ENCODE peak calls at places on chromosomes 12 and 14, in five cellular contexts. U is A549, F is mammary epithelial cell, P is spleen, C is cardiac muscle cell. B is an unnamed sample.

GRCh38 chr14:75283162-75283883 is 4.7 kb downstream of the FOS start:
- DNase-seq in U (no peak), P (peak; percentile 76), C (peak; percentile 77), F (peak; percentile 44), B (peak; percentile 67)

GRCh38 chr12:83016226-83016835 is 329.6 kb downstream of the TMTC2 start:
- DNase-seq in P (no peak), F (peak; percentile 84), U (peak; percentile 4), C (peak; percentile 91), B (peak; percentile 88)

GRCh38 chr14:22532345-22533056 is 56.5 kb downstream of the DAD1 start:
- DNase-seq in U (no peak), C (peak; percentile 71), F (no peak), P (no peak), B (peak; percentile 84)

GRCh38 chr12:52029686-52030085 is 21.6 kb upstream of the NR4A1 start:
- DNase-seq in U (peak; percentile 62), F (peak; percentile 17), P (no peak), C (peak; percentile 65), B (no peak)

GRCh38 chr12:92696240-92696639 is 6.5 kb upstream of the PLEKHG7 start:
- DNase-seq in C (peak; percentile 85), F (no peak), U (no peak), P (no peak), B (peak; percentile 84)

GRCh38 chr12:998020-998874 is 7.2 kb downstream of the ERC1 start:
- DNase-seq in F (no peak), C (no peak), P (no peak), U (no peak), B (no peak)

GRCh38 chr14:79820866-79821535 is 390.3 kb downstream of the DIO2 start:
- DNase-seq in U (no peak), C (no peak), P (no peak), F (no peak), B (no peak)

GRCh38 chr14:59811850-59812249 is 58.7 kb downstream of the RTN1 start:
- DNase-seq in C (no peak), U (no peak), F (no peak), P (no peak), B (no peak)

GRCh38 chr12:4215862-4216541 is 57.6 kb upstream of the CCND2 start:
- DNase-seq in C (no peak), U (no peak), P (no peak), F (peak; percentile 81), B (no peak)

GRCh38 chr12:10672231-10672868 is 1.5 kb downstream of the STYK1 start:
- DNase-seq in C (no peak), F (no peak), U (no peak), P (no peak), B (no peak)

GRCh38 chr14:71248204-71248603 is 340.9 kb downstream of the PCNX1 start:
- DNase-seq in F (no peak), P (no peak), C (peak; percentile 38), U (no peak), B (no peak)

GRCh38 chr12:29048787-29049186 is 100.3 kb upstream of the FAR2 start:
- DNase-seq in C (no peak), U (no peak), P (no peak), F (no peak), B (no peak)

GRCh38 chr14:60008042-60008441 is 83.7 kb upstream of the PCNX4 start:
- DNase-seq in U (no peak), P (no peak), F (no peak), C (no peak), B (peak; percentile 23)

GRCh38 chr14:68979722-68980552 is 835 bp upstream of the ACTN1 start:
- DNase-seq in C (no peak), P (peak; percentile 83), U (peak; percentile 59), F (peak; percentile 68), B (peak; percentile 78)

GRCh38 chr14:99561827-99562226 is 42.2 kb downstream of the CCDC85C start:
- DNase-seq in F (no peak), C (no peak), P (no peak), U (no peak), B (no peak)

GRCh38 chr12:29581641-29582040 is 84.2 kb upstream of the OVCH1 start:
- DNase-seq in C (no peak), F (no peak), P (no peak), U (no peak), B (peak; percentile 93)

GRCh38 chr12:6508087-6508486 is 14.2 kb downstream of the NCAPD2 start:
- DNase-seq in C (no peak), F (no peak), U (no peak), P (no peak), B (no peak)

GRCh38 chr12:85688837-85689236 is 147.4 kb downstream of the RASSF9 start:
- DNase-seq in U (no peak), C (peak; percentile 6), P (no peak), F (no peak), B (no peak)

GRCh38 chr12:3218846-3219632 is 141.9 kb downstream of the TSPAN9 start:
- DNase-seq in C (no peak), U (no peak), P (no peak), F (no peak), B (no peak)

GRCh38 chr12:599756-600155 is 63.5 kb downstream of the NINJ2 start:
- DNase-seq in C (no peak), P (no peak), F (no peak), U (no peak), B (no peak)

GRCh38 chr14:97707603-97708002 is 910.4 kb downstream of the VRK1 start:
- DNase-seq in F (no peak), C (no peak), U (no peak), P (no peak), B (no peak)

GRCh38 chr14:97712471-97712870 is 915.3 kb downstream of the VRK1 start:
- DNase-seq in U (no peak), C (no peak), F (no peak), P (no peak), B (no peak)

GRCh38 chr14:97706814-97707213 is 909.6 kb downstream of the VRK1 start:
- DNase-seq in U (no peak), P (no peak), F (no peak), C (no peak), B (no peak)

GRCh38 chr14:97710726-97711125 is 913.5 kb downstream of the VRK1 start:
- DNase-seq in P (no peak), U (no peak), F (no peak), C (no peak), B (no peak)

GRCh38 chr14:97709552-97709951 is 912.4 kb downstream of the VRK1 start:
- DNase-seq in C (no peak), F (no peak), U (no peak), P (peak; percentile 83), B (no peak)
- H3K9me3 ChIP-seq in C (no peaks in the 10 kb centered on the region), F (peaks cover 12% of the 10 kb centered on the region), U (no peaks in the 10 kb centered on the region), P (no peaks in the 10 kb centered on the region), B (no peaks in the 10 kb centered on the region)

GRCh38 chr14:28936601-28937000 is 170.0 kb downstream of the FOXG1 start:
- DNase-seq in P (no peak), F (no peak), U (no peak), C (no peak), B (no peak)
- H3K9me3 ChIP-seq in P (peaks cover 63% of the 10 kb centered on the region), F (peaks cover 5% of the 10 kb centered on the region), U (no peaks in the 10 kb centered on the region), C (no peaks in the 10 kb centered on the region), B (no peaks in the 10 kb centered on the region)

DNA sequence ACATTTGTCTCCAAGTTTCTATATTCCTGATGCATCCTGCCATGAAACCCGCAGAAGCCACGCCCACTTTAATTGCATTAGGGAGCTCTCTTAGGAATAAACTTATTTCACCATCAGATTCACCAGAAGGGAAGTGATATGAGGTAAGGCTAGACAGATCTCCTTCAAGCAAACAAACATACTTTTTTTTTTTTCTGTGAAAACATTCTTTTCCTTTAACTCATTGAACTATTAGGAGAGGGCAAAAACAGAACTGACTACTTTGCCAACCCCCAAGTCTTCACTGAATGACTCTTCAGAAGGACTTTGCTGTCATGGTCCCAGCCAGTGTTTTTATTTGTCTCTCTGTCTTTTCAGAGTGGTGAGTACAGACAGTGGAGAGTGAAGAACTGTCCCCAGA is 48.4 kb downstream of the GTF2A1 start:
- DNase-seq in F (no peak), C (no peak), U (no peak), P (no peak), B (no peak)
- H3K9me3 ChIP-seq in F (no peaks in the 10 kb centered on the region), C (no peaks in the 10 kb centered on the region), U (no peaks in the 10 kb centered on the region), P (no peaks in the 10 kb centered on the region), B (no peaks in the 10 kb centered on the region)

GRCh38 chr14:105664691-105665090 is 138.3 kb downstream of the TMEM121 start:
- DNase-seq in P (peak; percentile 66), F (no peak), C (no peak), U (no peak), B (no peak)
- H3K9me3 ChIP-seq in P (no peaks in the 10 kb centered on the region), F (peaks cover 32% of the 10 kb centered on the region), C (no peaks in the 10 kb centered on the region), U (peaks cover 2% of the 10 kb centered on the region), B (peaks cover 8% of the 10 kb centered on the region)

GRCh38 chr14:98348505-98348904 is 923.5 kb downstream of the BCL11B start:
- DNase-seq in U (no peak), F (no peak), P (no peak), C (no peak), B (no peak)

GRCh38 chr14:98350213-98350612 is 921.8 kb downstream of the BCL11B start:
- DNase-seq in P (no peak), C (no peak), F (peak; percentile 27), U (no peak), B (no peak)

GRCh38 chr14:98347686-98348085 is 924.3 kb downstream of the BCL11B start:
- DNase-seq in U (no peak), C (no peak), F (no peak), P (no peak), B (no peak)

GRCh38 chr14:98345186-98345585 is 926.8 kb downstream of the BCL11B start:
- DNase-seq in U (no peak), F (peak; percentile 46), P (no peak), C (no peak), B (peak; percentile 73)
- H3K9me3 ChIP-seq in U (no peaks in the 10 kb centered on the region), F (no peaks in the 10 kb centered on the region), P (no peaks in the 10 kb centered on the region), C (no peaks in the 10 kb centered on the region), B (no peaks in the 10 kb centered on the region)

GRCh38 chr12:47610847-47611246 is 95.0 kb downstream of the RPAP3 start:
- DNase-seq in P (no peak), F (no peak), U (no peak), C (no peak), B (no peak)
- H3K9me3 ChIP-seq in P (peaks cover 50% of the 10 kb centered on the region), F (peaks cover 11% of the 10 kb centered on the region), U (peaks cover 56% of the 10 kb centered on the region), C (no peaks in the 10 kb centered on the region), B (no peaks in the 10 kb centered on the region)

B was measured in fibroblast of lung.